ENCODE peak calls at places on chromosome 9, in six cellular contexts. One of them, this sample, is unnamed.

GRCh38 chr9:99516657-99517049 is 294.6 kb downstream of the SEC61B start:
- DNase-seq in AG08396: no peak
- DNase-seq in left cardiac atrium: no peak
- DNase-seq in stimulated activated CD4-positive, alpha-beta T cell treated with anti-CD3 and anti-CD28 coated beads, Interleukin-15, amount 100 ng/mL, for 24 hours: peak
- DNase-seq in nucleus accumbens: no peak
- DNase-seq in heart right ventricle: no peak
- DNase-seq in this sample: no peak

GRCh38 chr9:133532937-133533668 is 1.4 kb upstream of the ADAMTSL2 start:
- DNase-seq in stimulated activated CD4-positive, alpha-beta T cell treated with anti-CD3 and anti-CD28 coated beads, Interleukin-15, amount 100 ng/mL, for 24 hours: peak
- DNase-seq in heart right ventricle: peak
- DNase-seq in nucleus accumbens: peak
- DNase-seq in left cardiac atrium: peak
- DNase-seq in AG08396: peak
- DNase-seq in this sample: peak

GRCh38 chr9:130825051-130825651 is 9.9 kb upstream of the ABL1 start:
- DNase-seq in heart right ventricle: peak
- DNase-seq in stimulated activated CD4-positive, alpha-beta T cell treated with anti-CD3 and anti-CD28 coated beads, Interleukin-15, amount 100 ng/mL, for 24 hours: no peak
- DNase-seq in left cardiac atrium: no peak
- DNase-seq in AG08396: peak
- DNase-seq in nucleus accumbens: no peak
- DNase-seq in this sample: no peak

GRCh38 chr9:5854032-5854792 is 21.3 kb upstream of the ERMP1 start:
- DNase-seq in nucleus accumbens: no peak
- DNase-seq in stimulated activated CD4-positive, alpha-beta T cell treated with anti-CD3 and anti-CD28 coated beads, Interleukin-15, amount 100 ng/mL, for 24 hours: peak
- DNase-seq in AG08396: no peak
- DNase-seq in heart right ventricle: no peak
- DNase-seq in left cardiac atrium: no peak
- DNase-seq in this sample: no peak

GRCh38 chr9:93585259-93585658 is 8.9 kb downstream of the PHF2 start:
- DNase-seq in stimulated activated CD4-positive, alpha-beta T cell treated with anti-CD3 and anti-CD28 coated beads, Interleukin-15, amount 100 ng/mL, for 24 hours: no peak
- DNase-seq in nucleus accumbens: no peak
- DNase-seq in left cardiac atrium: peak
- DNase-seq in AG08396: no peak
- DNase-seq in heart right ventricle: no peak
- DNase-seq in this sample: no peak

GRCh38 chr9:92345582-92345981 is 19.8 kb downstream of the CENPP start:
- DNase-seq in nucleus accumbens: no peak
- DNase-seq in AG08396: no peak
- DNase-seq in heart right ventricle: no peak
- DNase-seq in stimulated activated CD4-positive, alpha-beta T cell treated with anti-CD3 and anti-CD28 coated beads, Interleukin-15, amount 100 ng/mL, for 24 hours: no peak
- DNase-seq in left cardiac atrium: no peak
- DNase-seq in this sample: no peak

GRCh38 chr9:110762783-110763182 is 94.2 kb downstream of the MUSK start:
- DNase-seq in stimulated activated CD4-positive, alpha-beta T cell treated with anti-CD3 and anti-CD28 coated beads, Interleukin-15, amount 100 ng/mL, for 24 hours: no peak
- DNase-seq in left cardiac atrium: no peak
- DNase-seq in AG08396: no peak
- DNase-seq in nucleus accumbens: no peak
- DNase-seq in heart right ventricle: no peak
- DNase-seq in this sample: no peak

GRCh38 chr9:31519011-31519410 is 865.4 kb upstream of the ACO1 start:
- DNase-seq in nucleus accumbens: no peak
- DNase-seq in left cardiac atrium: no peak
- DNase-seq in heart right ventricle: no peak
- DNase-seq in stimulated activated CD4-positive, alpha-beta T cell treated with anti-CD3 and anti-CD28 coated beads, Interleukin-15, amount 100 ng/mL, for 24 hours: peak
- DNase-seq in AG08396: no peak
- DNase-seq in this sample: no peak

GRCh38 chr9:88024896-88025295 is 50.6 kb upstream of the CDK20 start:
- DNase-seq in left cardiac atrium: no peak
- DNase-seq in stimulated activated CD4-positive, alpha-beta T cell treated with anti-CD3 and anti-CD28 coated beads, Interleukin-15, amount 100 ng/mL, for 24 hours: no peak
- DNase-seq in heart right ventricle: no peak
- DNase-seq in AG08396: no peak
- DNase-seq in nucleus accumbens: no peak
- DNase-seq in this sample: no peak

This sample was measured in ascending aorta.